ENCODE peak calls at places on chromosomes 12 and 14, in seven cellular contexts. One of them, this sample, is unnamed.
A peak's percentile ranks its signal among the peaks of the same experiment; 100 is the strongest.

GRCh38 chr14:68676511-68676943 is 116.3 kb downstream of the ZFP36L1 start:
- DNase-seq in brain microvascular endothelial cell: no peak
- DNase-seq in right atrium auricular region: no peak
- DNase-seq in AG04449: no peak
- DNase-seq in lower leg skin: no peak
- DNase-seq in HFF-Myc: no peak
- DNase-seq in IMR-90: no peak
- DNase-seq in this sample: no peak

GRCh38 chr12:126369487-126370463 is 1304.5 kb downstream of the AACS start:
- DNase-seq in AG04449: no peak
- DNase-seq in brain microvascular endothelial cell: no peak
- DNase-seq in right atrium auricular region: no peak
- DNase-seq in lower leg skin: no peak
- DNase-seq in IMR-90: no peak
- DNase-seq in HFF-Myc: no peak
- DNase-seq in this sample: peak; percentile 35

GRCh38 chr14:74962493-74962892 is 7.1 kb upstream of the PGF start:
- DNase-seq in brain microvascular endothelial cell: no peak
- DNase-seq in AG04449: no peak
- DNase-seq in IMR-90: no peak
- DNase-seq in right atrium auricular region: no peak
- DNase-seq in lower leg skin: no peak
- DNase-seq in HFF-Myc: no peak
- DNase-seq in this sample: no peak

GRCh38 chr14:99853206-99853605 is 60.0 kb downstream of the EML1 start:
- DNase-seq in right atrium auricular region: no peak
- DNase-seq in lower leg skin: no peak
- DNase-seq in HFF-Myc: no peak
- DNase-seq in brain microvascular endothelial cell: no peak
- DNase-seq in IMR-90: no peak
- DNase-seq in AG04449: no peak
- DNase-seq in this sample: no peak

GRCh38 chr12:69987453-69988102 is 162.6 kb downstream of the MYRFL start:
- DNase-seq in brain microvascular endothelial cell: peak; percentile 93
- DNase-seq in lower leg skin: peak; percentile 59
- DNase-seq in IMR-90: peak; percentile 94
- DNase-seq in AG04449: peak; percentile 84
- DNase-seq in HFF-Myc: peak; percentile 85
- DNase-seq in right atrium auricular region: no peak
- DNase-seq in this sample: peak; percentile 97

GRCh38 chr12:118981285-118982201 is at the start of gene SRRM4:
- DNase-seq in brain microvascular endothelial cell: no peak
- DNase-seq in HFF-Myc: no peak
- DNase-seq in lower leg skin: no peak
- DNase-seq in AG04449: no peak
- DNase-seq in IMR-90: no peak
- DNase-seq in right atrium auricular region: no peak
- DNase-seq in this sample: no peak

GRCh38 chr12:100165356-100165755 is 22.7 kb upstream of the BLTP3B start:
- DNase-seq in right atrium auricular region: no peak
- DNase-seq in brain microvascular endothelial cell: no peak
- DNase-seq in HFF-Myc: no peak
- DNase-seq in IMR-90: no peak
- DNase-seq in AG04449: no peak
- DNase-seq in lower leg skin: no peak
- DNase-seq in this sample: no peak

GRCh38 chr12:116068371-116068770 is 209.1 kb downstream of the MED13L start:
- DNase-seq in right atrium auricular region: no peak
- DNase-seq in lower leg skin: no peak
- DNase-seq in HFF-Myc: no peak
- DNase-seq in IMR-90: no peak
- DNase-seq in brain microvascular endothelial cell: no peak
- DNase-seq in AG04449: no peak
- DNase-seq in this sample: no peak

GRCh38 chr14:90159147-90159546 is 97.2 kb upstream of the PSMC1 start:
- DNase-seq in brain microvascular endothelial cell: no peak
- DNase-seq in lower leg skin: no peak
- DNase-seq in HFF-Myc: no peak
- DNase-seq in right atrium auricular region: no peak
- DNase-seq in AG04449: no peak
- DNase-seq in IMR-90: no peak
- DNase-seq in this sample: no peak

GRCh38 chr12:27733052-27733656 is 22.5 kb downstream of the MRPS35 start:
- DNase-seq in HFF-Myc: no peak
- DNase-seq in right atrium auricular region: no peak
- DNase-seq in brain microvascular endothelial cell: peak; percentile 43
- DNase-seq in IMR-90: peak; percentile 52
- DNase-seq in AG04449: no peak
- DNase-seq in lower leg skin: no peak
- DNase-seq in this sample: peak; percentile 34

GRCh38 chr12:57385586-57385985 is 45.3 kb downstream of the R3HDM2 start:
- DNase-seq in brain microvascular endothelial cell: no peak
- DNase-seq in HFF-Myc: no peak
- DNase-seq in right atrium auricular region: no peak
- DNase-seq in AG04449: no peak
- DNase-seq in lower leg skin: no peak
- DNase-seq in IMR-90: no peak
- DNase-seq in this sample: no peak

GRCh38 chr14:24172261-24172860 is 481 bp downstream of the REC8 start:
- DNase-seq in lower leg skin: no peak
- DNase-seq in AG04449: no peak
- DNase-seq in IMR-90: no peak
- DNase-seq in brain microvascular endothelial cell: no peak
- DNase-seq in HFF-Myc: no peak
- DNase-seq in right atrium auricular region: no peak
- DNase-seq in this sample: no peak

GRCh38 chr12:125738211-125738610 is 673.0 kb downstream of the AACS start:
- DNase-seq in brain microvascular endothelial cell: no peak
- DNase-seq in IMR-90: no peak
- DNase-seq in right atrium auricular region: no peak
- DNase-seq in AG04449: no peak
- DNase-seq in HFF-Myc: no peak
- DNase-seq in lower leg skin: no peak
- DNase-seq in this sample: no peak

GRCh38 chr14:105470812-105471771 is 3.5 kb upstream of the CRIP2 start:
- DNase-seq in IMR-90: no peak
- DNase-seq in lower leg skin: no peak
- DNase-seq in brain microvascular endothelial cell: no peak
- DNase-seq in HFF-Myc: no peak
- DNase-seq in right atrium auricular region: no peak
- DNase-seq in AG04449: no peak
- DNase-seq in this sample: no peak

GRCh38 chr14:50335989-50336391 is 23.9 kb downstream of the DMAC2L start:
- DNase-seq in brain microvascular endothelial cell: peak; percentile 52
- DNase-seq in IMR-90: peak; percentile 65
- DNase-seq in right atrium auricular region: no peak
- DNase-seq in HFF-Myc: peak; percentile 63
- DNase-seq in AG04449: no peak
- DNase-seq in lower leg skin: no peak
- DNase-seq in this sample: peak; percentile 59

GRCh38 chr12:12327802-12328201 is 22.2 kb downstream of the MANSC1 start:
- DNase-seq in IMR-90: peak; percentile 73
- DNase-seq in right atrium auricular region: no peak
- DNase-seq in brain microvascular endothelial cell: peak; percentile 36
- DNase-seq in HFF-Myc: peak; percentile 65
- DNase-seq in AG04449: no peak
- DNase-seq in lower leg skin: no peak
- DNase-seq in this sample: peak; percentile 72

GRCh38 chr12:113582521-113583218 is 111.0 kb upstream of the LHX5 start:
- DNase-seq in AG04449: no peak
- DNase-seq in brain microvascular endothelial cell: no peak
- DNase-seq in IMR-90: no peak
- DNase-seq in right atrium auricular region: no peak
- DNase-seq in HFF-Myc: no peak
- DNase-seq in lower leg skin: no peak
- DNase-seq in this sample: no peak

GRCh38 chr12:116969615-116970575 is 59.1 kb downstream of the FBXW8 start:
- DNase-seq in brain microvascular endothelial cell: no peak
- DNase-seq in IMR-90: no peak
- DNase-seq in right atrium auricular region: peak; percentile 60
- DNase-seq in AG04449: no peak
- DNase-seq in HFF-Myc: no peak
- DNase-seq in lower leg skin: no peak
- DNase-seq in this sample: peak; percentile 82

GRCh38 chr12:84131076-84131475 is 781.5 kb downstream of the SLC6A15 start:
- DNase-seq in HFF-Myc: peak; percentile 61
- DNase-seq in AG04449: peak; percentile 44
- DNase-seq in IMR-90: peak; percentile 83
- DNase-seq in right atrium auricular region: no peak
- DNase-seq in lower leg skin: no peak
- DNase-seq in brain microvascular endothelial cell: peak; percentile 51
- DNase-seq in this sample: peak; percentile 60

GRCh38 chr14:54317396-54317795 is 79.4 kb upstream of the CDKN3 start:
- DNase-seq in IMR-90: no peak
- DNase-seq in HFF-Myc: no peak
- DNase-seq in right atrium auricular region: no peak
- DNase-seq in lower leg skin: no peak
- DNase-seq in brain microvascular endothelial cell: no peak
- DNase-seq in AG04449: no peak
- DNase-seq in this sample: no peak

GRCh38 chr14:61126083-61126962 is 145.3 kb downstream of the SLC38A6 start:
- DNase-seq in brain microvascular endothelial cell: no peak
- DNase-seq in lower leg skin: no peak
- DNase-seq in right atrium auricular region: no peak
- DNase-seq in IMR-90: no peak
- DNase-seq in AG04449: no peak
- DNase-seq in HFF-Myc: no peak
- DNase-seq in this sample: no peak

GRCh38 chr14:78997811-78998210 is 827.6 kb downstream of the NRXN3 start:
- DNase-seq in HFF-Myc: no peak
- DNase-seq in AG04449: peak; percentile 21
- DNase-seq in IMR-90: peak; percentile 71
- DNase-seq in brain microvascular endothelial cell: peak; percentile 62
- DNase-seq in lower leg skin: no peak
- DNase-seq in right atrium auricular region: no peak
- DNase-seq in this sample: peak; percentile 26

GRCh38 chr12:3752096-3752709 is 706 bp downstream of the CRACR2A start:
- DNase-seq in HFF-Myc: no peak
- DNase-seq in lower leg skin: peak; percentile 24
- DNase-seq in IMR-90: no peak
- DNase-seq in brain microvascular endothelial cell: peak; percentile 72
- DNase-seq in AG04449: no peak
- DNase-seq in right atrium auricular region: no peak
- DNase-seq in this sample: peak; percentile 52

GRCh38 chr14:102589761-102590290 is 2.6 kb upstream of the RCOR1 start:
- DNase-seq in brain microvascular endothelial cell: no peak
- DNase-seq in right atrium auricular region: no peak
- DNase-seq in lower leg skin: no peak
- DNase-seq in HFF-Myc: no peak
- DNase-seq in AG04449: no peak
- DNase-seq in IMR-90: no peak
- DNase-seq in this sample: no peak

GRCh38 chr14:102591372-102591943 is 991 bp upstream of the RCOR1 start:
- DNase-seq in right atrium auricular region: no peak
- DNase-seq in AG04449: no peak
- DNase-seq in brain microvascular endothelial cell: no peak
- DNase-seq in HFF-Myc: no peak
- DNase-seq in IMR-90: peak; percentile 29
- DNase-seq in lower leg skin: peak; percentile 43
- DNase-seq in this sample: no peak

GRCh38 chr14:102586420-102587119 is 5.9 kb upstream of the RCOR1 start:
- DNase-seq in lower leg skin: no peak
- DNase-seq in right atrium auricular region: no peak
- DNase-seq in AG04449: no peak
- DNase-seq in HFF-Myc: peak; percentile 31
- DNase-seq in brain microvascular endothelial cell: no peak
- DNase-seq in IMR-90: peak; percentile 73
- DNase-seq in this sample: peak; percentile 57

GRCh38 chr14:102590667-102591099 is 1.8 kb upstream of the RCOR1 start:
- DNase-seq in brain microvascular endothelial cell: no peak
- DNase-seq in lower leg skin: no peak
- DNase-seq in IMR-90: peak; percentile 23
- DNase-seq in right atrium auricular region: no peak
- DNase-seq in HFF-Myc: no peak
- DNase-seq in AG04449: no peak
- DNase-seq in this sample: no peak

DNA sequence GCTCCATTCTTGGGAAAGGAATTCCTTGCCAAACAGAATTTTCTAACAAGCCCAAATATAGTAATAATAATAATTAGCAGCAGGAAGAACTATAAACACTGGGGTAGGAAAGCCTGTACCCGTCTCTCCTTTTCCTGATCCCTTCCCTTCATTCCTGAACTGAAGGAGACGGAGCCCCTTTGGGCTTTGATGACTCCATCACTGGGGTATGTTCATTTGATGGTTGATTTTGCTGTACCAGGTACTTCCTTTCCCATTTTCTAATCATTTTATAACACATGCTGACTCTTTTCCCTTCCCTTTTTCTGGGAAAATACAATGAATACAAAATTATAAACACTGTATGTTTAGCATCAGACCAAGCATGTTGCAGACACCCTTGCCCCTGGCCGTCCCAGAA is 3.6 kb upstream of the RCOR1 start:
- DNase-seq in brain microvascular endothelial cell: no peak
- DNase-seq in lower leg skin: no peak
- DNase-seq in AG04449: no peak
- DNase-seq in right atrium auricular region: no peak
- DNase-seq in HFF-Myc: no peak
- DNase-seq in IMR-90: no peak
- DNase-seq in this sample: no peak
- H3K4me3 ChIP-seq in brain microvascular endothelial cell: no peak overlapping the region
- H3K4me3 ChIP-seq in lower leg skin: no peak overlapping the region
- H3K4me3 ChIP-seq in AG04449: no peak overlapping the region
- H3K4me3 ChIP-seq in right atrium auricular region: no peak overlapping the region
- H3K4me3 ChIP-seq in HFF-Myc: no peak overlapping the region
- H3K4me3 ChIP-seq in IMR-90: no peak overlapping the region
- H3K4me3 ChIP-seq in this sample: no peak overlapping the region

GRCh38 chr14:52695481-52696091 is at the start of gene ERO1A:
- DNase-seq in lower leg skin: peak; percentile 74
- DNase-seq in AG04449: no peak
- DNase-seq in HFF-Myc: peak; percentile 40
- DNase-seq in right atrium auricular region: peak; percentile 83
- DNase-seq in IMR-90: peak; percentile 83
- DNase-seq in brain microvascular endothelial cell: peak; percentile 69
- DNase-seq in this sample: peak; percentile 80
- TF ChIP-seq CTCF in lower leg skin: no peak
- TF ChIP-seq CTCF in AG04449: no peak
- TF ChIP-seq CTCF in HFF-Myc: no peak
- TF ChIP-seq CTCF in right atrium auricular region: no peak
- TF ChIP-seq CTCF in IMR-90: peak; percentile 21
- TF ChIP-seq CTCF in brain microvascular endothelial cell: no peak
- TF ChIP-seq CTCF in this sample: no peak

GRCh38 chr12:123532021-123532420 is 1.5 kb downstream of the RILPL1 start:
- DNase-seq in IMR-90: peak; percentile 10
- DNase-seq in AG04449: no peak
- DNase-seq in lower leg skin: no peak
- DNase-seq in right atrium auricular region: no peak
- DNase-seq in HFF-Myc: no peak
- DNase-seq in brain microvascular endothelial cell: no peak
- DNase-seq in this sample: peak; percentile 27
- H3K4me3 ChIP-seq in IMR-90: peak overlapping the region; percentile 6
- H3K4me3 ChIP-seq in AG04449: peak overlapping the region; percentile 77
- H3K4me3 ChIP-seq in lower leg skin: no peak overlapping the region
- H3K4me3 ChIP-seq in right atrium auricular region: peak overlapping the region; percentile 75
- H3K4me3 ChIP-seq in HFF-Myc: peak overlapping the region; percentile 86
- H3K4me3 ChIP-seq in brain microvascular endothelial cell: peak overlapping the region; percentile 84
- H3K4me3 ChIP-seq in this sample: peak overlapping the region; percentile 77

GRCh38 chr12:103623716-103624115 is 36.6 kb downstream of the STAB2 start:
- DNase-seq in lower leg skin: no peak
- DNase-seq in right atrium auricular region: no peak
- DNase-seq in brain microvascular endothelial cell: no peak
- DNase-seq in HFF-Myc: no peak
- DNase-seq in IMR-90: no peak
- DNase-seq in AG04449: no peak
- DNase-seq in this sample: no peak

GRCh38 chr12:103627189-103627855 is 40.2 kb downstream of the STAB2 start:
- DNase-seq in brain microvascular endothelial cell: no peak
- DNase-seq in IMR-90: no peak
- DNase-seq in AG04449: no peak
- DNase-seq in HFF-Myc: no peak
- DNase-seq in lower leg skin: no peak
- DNase-seq in right atrium auricular region: peak; percentile 60
- DNase-seq in this sample: no peak

GRCh38 chr12:103626498-103626897 is 39.4 kb downstream of the STAB2 start:
- DNase-seq in IMR-90: peak; percentile 51
- DNase-seq in lower leg skin: peak; percentile 33
- DNase-seq in right atrium auricular region: peak; percentile 71
- DNase-seq in brain microvascular endothelial cell: no peak
- DNase-seq in HFF-Myc: no peak
- DNase-seq in AG04449: peak; percentile 28
- DNase-seq in this sample: peak; percentile 50
- TF ChIP-seq CTCF in IMR-90: peak; percentile 39
- TF ChIP-seq CTCF in lower leg skin: no peak
- TF ChIP-seq CTCF in right atrium auricular region: no peak
- TF ChIP-seq CTCF in brain microvascular endothelial cell: no peak
- TF ChIP-seq CTCF in HFF-Myc: no peak
- TF ChIP-seq CTCF in AG04449: peak; percentile 12
- TF ChIP-seq CTCF in this sample: peak; percentile 46